ENCODE peak calls at places on chromosomes 11 and 22, in nine cellular contexts. One of them, this sample, is unnamed.
A peak's percentile ranks its signal among the peaks of the same experiment; 100 is the strongest.

GRCh38 chr11:77250881-77251640 is 50.4 kb downstream of the GDPD4 start:
- DNase-seq in left ventricle myocardium inferior: no peak
- DNase-seq in mammary epithelial cell: peak; percentile 88
- DNase-seq in spleen: no peak
- DNase-seq in endodermal cell: no peak
- DNase-seq in right atrium auricular region: no peak
- DNase-seq in tibial nerve: no peak
- DNase-seq in vagina: no peak
- DNase-seq in DND-41: no peak
- DNase-seq in this sample: no peak

GRCh38 chr11:122998727-122999370 is 17.2 kb upstream of the BSX start:
- DNase-seq in left ventricle myocardium inferior: no peak
- DNase-seq in spleen: no peak
- DNase-seq in tibial nerve: no peak
- DNase-seq in right atrium auricular region: no peak
- DNase-seq in DND-41: no peak
- DNase-seq in endodermal cell: no peak
- DNase-seq in mammary epithelial cell: no peak
- DNase-seq in vagina: no peak
- DNase-seq in this sample: no peak

GRCh38 chr11:4991066-4991465 is 3.6 kb upstream of the OR51L1 start:
- DNase-seq in mammary epithelial cell: no peak
- DNase-seq in vagina: no peak
- DNase-seq in tibial nerve: no peak
- DNase-seq in right atrium auricular region: no peak
- DNase-seq in DND-41: no peak
- DNase-seq in spleen: no peak
- DNase-seq in endodermal cell: no peak
- DNase-seq in left ventricle myocardium inferior: no peak
- DNase-seq in this sample: peak; percentile 9

GRCh38 chr11:106249857-106250256 is 172.4 kb downstream of the AASDHPPT start:
- DNase-seq in mammary epithelial cell: no peak
- DNase-seq in vagina: no peak
- DNase-seq in DND-41: no peak
- DNase-seq in left ventricle myocardium inferior: no peak
- DNase-seq in spleen: no peak
- DNase-seq in endodermal cell: no peak
- DNase-seq in tibial nerve: no peak
- DNase-seq in right atrium auricular region: no peak
- DNase-seq in this sample: no peak

GRCh38 chr11:76625787-76626186 is 44.8 kb downstream of the LRRC32 start:
- DNase-seq in right atrium auricular region: peak; percentile 26
- DNase-seq in vagina: no peak
- DNase-seq in spleen: no peak
- DNase-seq in endodermal cell: peak; percentile 10
- DNase-seq in left ventricle myocardium inferior: no peak
- DNase-seq in tibial nerve: no peak
- DNase-seq in mammary epithelial cell: no peak
- DNase-seq in DND-41: no peak
- DNase-seq in this sample: no peak

GRCh38 chr11:73270089-73270854 is 1.9 kb upstream of the P2RY6 start:
- DNase-seq in tibial nerve: no peak
- DNase-seq in endodermal cell: peak; percentile 69
- DNase-seq in left ventricle myocardium inferior: no peak
- DNase-seq in right atrium auricular region: peak; percentile 54
- DNase-seq in spleen: no peak
- DNase-seq in DND-41: no peak
- DNase-seq in vagina: no peak
- DNase-seq in mammary epithelial cell: no peak
- DNase-seq in this sample: peak; percentile 53

GRCh38 chr11:69372589-69373250 is 78.8 kb downstream of the MYEOV start:
- DNase-seq in left ventricle myocardium inferior: peak; percentile 4
- DNase-seq in spleen: peak; percentile 47
- DNase-seq in mammary epithelial cell: no peak
- DNase-seq in tibial nerve: no peak
- DNase-seq in vagina: peak; percentile 28
- DNase-seq in DND-41: no peak
- DNase-seq in right atrium auricular region: peak; percentile 32
- DNase-seq in endodermal cell: peak; percentile 18
- DNase-seq in this sample: no peak

GRCh38 chr22:20121856-20122415 is 4.9 kb upstream of the TRMT2A start:
- DNase-seq in spleen: no peak
- DNase-seq in left ventricle myocardium inferior: no peak
- DNase-seq in tibial nerve: no peak
- DNase-seq in endodermal cell: no peak
- DNase-seq in vagina: no peak
- DNase-seq in right atrium auricular region: no peak
- DNase-seq in mammary epithelial cell: no peak
- DNase-seq in DND-41: no peak
- DNase-seq in this sample: no peak

DNA sequence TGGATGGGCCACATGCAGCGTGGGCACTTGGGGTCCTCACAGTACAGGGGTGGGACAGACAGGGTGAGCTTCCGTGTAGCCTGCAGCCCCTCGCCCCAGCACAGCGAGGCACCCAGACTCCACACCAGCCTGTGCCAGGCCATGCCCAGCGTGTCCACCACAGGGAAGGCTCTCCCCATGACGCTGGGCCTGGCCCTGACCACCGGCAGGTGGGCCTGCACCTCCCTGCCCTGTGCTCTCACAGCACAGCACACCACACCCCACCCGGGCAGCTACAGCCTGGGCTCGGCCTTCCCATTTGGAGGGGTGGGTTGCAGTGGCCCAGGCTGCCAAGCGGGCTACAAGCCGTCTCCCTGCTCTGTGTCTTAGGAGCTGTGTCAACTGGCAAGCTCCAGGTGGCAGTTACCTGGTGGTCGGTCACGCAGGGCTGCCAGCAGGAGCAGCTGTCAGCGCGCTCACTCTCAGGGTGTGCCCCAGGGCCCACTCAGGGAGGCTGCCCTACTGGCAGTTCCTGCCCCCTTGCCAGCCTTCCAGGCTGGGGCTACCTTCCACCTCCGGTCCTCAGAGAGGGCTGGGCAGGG is 4.6 kb downstream of the MOB2 start:
- DNase-seq in left ventricle myocardium inferior: peak; percentile 11
- DNase-seq in tibial nerve: no peak
- DNase-seq in mammary epithelial cell: no peak
- DNase-seq in spleen: peak; percentile 61
- DNase-seq in vagina: no peak
- DNase-seq in endodermal cell: no peak
- DNase-seq in DND-41: no peak
- DNase-seq in right atrium auricular region: no peak
- DNase-seq in this sample: no peak
- H3K4me3 ChIP-seq in left ventricle myocardium inferior: no peak overlapping the region
- H3K4me3 ChIP-seq in tibial nerve: no peak overlapping the region
- H3K4me3 ChIP-seq in mammary epithelial cell: no peak overlapping the region
- H3K4me3 ChIP-seq in spleen: no peak overlapping the region
- H3K4me3 ChIP-seq in vagina: no peak overlapping the region
- H3K4me3 ChIP-seq in endodermal cell: no peak overlapping the region
- H3K4me3 ChIP-seq in DND-41: no peak overlapping the region
- H3K4me3 ChIP-seq in right atrium auricular region: no peak overlapping the region
- H3K4me3 ChIP-seq in this sample: no peak overlapping the region

DNA sequence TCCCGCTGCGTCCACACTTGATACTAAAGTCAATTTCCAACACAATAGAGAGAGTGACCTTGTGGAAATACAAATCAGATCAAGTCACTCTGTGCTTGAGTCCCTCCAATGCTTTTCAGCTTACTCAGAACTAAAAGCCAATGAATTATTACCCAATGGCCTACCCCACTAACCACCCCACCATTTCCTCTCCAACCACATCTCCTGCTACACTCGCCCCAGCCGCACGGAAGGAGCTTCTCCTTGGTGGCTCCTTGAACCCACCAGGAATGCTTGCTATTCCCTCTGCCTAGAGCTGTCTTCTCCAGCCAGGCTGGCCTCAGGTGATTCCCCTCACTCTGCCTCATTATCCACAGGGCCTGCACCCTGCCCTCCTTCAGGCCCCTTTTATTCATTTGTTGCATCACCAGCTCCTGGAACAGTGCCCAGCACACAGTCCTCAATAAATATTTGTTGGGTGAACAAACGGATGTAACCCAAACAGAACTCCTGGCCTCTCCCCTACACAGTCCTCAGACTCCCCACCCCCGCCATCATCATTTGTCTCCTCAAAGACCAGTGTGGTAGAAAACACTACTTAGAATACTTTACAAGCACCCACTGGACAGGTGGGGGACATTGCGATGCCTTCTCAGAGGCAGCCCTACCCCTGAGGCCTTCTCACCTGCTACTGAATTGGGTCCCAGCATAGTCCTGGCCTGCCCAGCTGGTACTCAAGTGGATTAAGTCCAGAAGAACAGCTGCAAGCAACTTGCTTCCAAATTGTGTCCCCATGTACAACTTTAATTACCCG is 12.6 kb downstream of the ABTB2 start:
- DNase-seq in vagina: no peak
- DNase-seq in endodermal cell: no peak
- DNase-seq in DND-41: no peak
- DNase-seq in tibial nerve: peak; percentile 30
- DNase-seq in spleen: no peak
- DNase-seq in left ventricle myocardium inferior: peak; percentile 42
- DNase-seq in mammary epithelial cell: peak; percentile 87
- DNase-seq in right atrium auricular region: no peak
- DNase-seq in this sample: no peak
- H3K4me3 ChIP-seq in vagina: no peak overlapping the region
- H3K4me3 ChIP-seq in endodermal cell: no peak overlapping the region
- H3K4me3 ChIP-seq in DND-41: no peak overlapping the region
- H3K4me3 ChIP-seq in tibial nerve: no peak overlapping the region
- H3K4me3 ChIP-seq in spleen: no peak overlapping the region
- H3K4me3 ChIP-seq in left ventricle myocardium inferior: no peak overlapping the region
- H3K4me3 ChIP-seq in mammary epithelial cell: no peak overlapping the region
- H3K4me3 ChIP-seq in right atrium auricular region: no peak overlapping the region
- H3K4me3 ChIP-seq in this sample: no peak overlapping the region

GRCh38 chr22:36351921-36352774 is 35.6 kb downstream of the MYH9 start:
- DNase-seq in right atrium auricular region: no peak
- DNase-seq in left ventricle myocardium inferior: no peak
- DNase-seq in tibial nerve: no peak
- DNase-seq in vagina: no peak
- DNase-seq in endodermal cell: peak; percentile 51
- DNase-seq in spleen: no peak
- DNase-seq in mammary epithelial cell: peak; percentile 72
- DNase-seq in DND-41: no peak
- DNase-seq in this sample: no peak

GRCh38 chr22:36347094-36347493 is 40.7 kb downstream of the MYH9 start:
- DNase-seq in tibial nerve: no peak
- DNase-seq in endodermal cell: no peak
- DNase-seq in DND-41: no peak
- DNase-seq in spleen: no peak
- DNase-seq in mammary epithelial cell: no peak
- DNase-seq in left ventricle myocardium inferior: no peak
- DNase-seq in vagina: no peak
- DNase-seq in right atrium auricular region: no peak
- DNase-seq in this sample: no peak

GRCh38 chr22:36350751-36351594 is 36.8 kb downstream of the MYH9 start:
- DNase-seq in endodermal cell: peak; percentile 75
- DNase-seq in vagina: no peak
- DNase-seq in tibial nerve: no peak
- DNase-seq in right atrium auricular region: no peak
- DNase-seq in spleen: no peak
- DNase-seq in mammary epithelial cell: peak; percentile 72
- DNase-seq in DND-41: no peak
- DNase-seq in left ventricle myocardium inferior: no peak
- DNase-seq in this sample: no peak

GRCh38 chr22:36348760-36349159 is 39.0 kb downstream of the MYH9 start:
- DNase-seq in tibial nerve: no peak
- DNase-seq in DND-41: no peak
- DNase-seq in endodermal cell: no peak
- DNase-seq in vagina: no peak
- DNase-seq in mammary epithelial cell: no peak
- DNase-seq in right atrium auricular region: no peak
- DNase-seq in left ventricle myocardium inferior: no peak
- DNase-seq in spleen: no peak
- DNase-seq in this sample: no peak

GRCh38 chr22:36349726-36350125 is 38.0 kb downstream of the MYH9 start:
- DNase-seq in left ventricle myocardium inferior: no peak
- DNase-seq in spleen: no peak
- DNase-seq in vagina: no peak
- DNase-seq in endodermal cell: no peak
- DNase-seq in DND-41: no peak
- DNase-seq in mammary epithelial cell: no peak
- DNase-seq in right atrium auricular region: no peak
- DNase-seq in tibial nerve: no peak
- DNase-seq in this sample: no peak
- H3K4me3 ChIP-seq in left ventricle myocardium inferior: no peak overlapping the region
- H3K4me3 ChIP-seq in spleen: no peak overlapping the region
- H3K4me3 ChIP-seq in vagina: no peak overlapping the region
- H3K4me3 ChIP-seq in endodermal cell: no peak overlapping the region
- H3K4me3 ChIP-seq in DND-41: no peak overlapping the region
- H3K4me3 ChIP-seq in mammary epithelial cell: no peak overlapping the region
- H3K4me3 ChIP-seq in right atrium auricular region: no peak overlapping the region
- H3K4me3 ChIP-seq in tibial nerve: no peak overlapping the region
- H3K4me3 ChIP-seq in this sample: no peak overlapping the region

GRCh38 chr11:66012371-66012945 is 650 bp downstream of the CST6 start:
- DNase-seq in mammary epithelial cell: no peak
- DNase-seq in tibial nerve: no peak
- DNase-seq in spleen: no peak
- DNase-seq in right atrium auricular region: no peak
- DNase-seq in vagina: no peak
- DNase-seq in DND-41: no peak
- DNase-seq in endodermal cell: no peak
- DNase-seq in left ventricle myocardium inferior: no peak
- DNase-seq in this sample: no peak

GRCh38 chr11:66011239-66011784 is 496 bp upstream of the CST6 start:
- DNase-seq in left ventricle myocardium inferior: no peak
- DNase-seq in mammary epithelial cell: peak; percentile 97
- DNase-seq in tibial nerve: no peak
- DNase-seq in right atrium auricular region: no peak
- DNase-seq in vagina: no peak
- DNase-seq in spleen: no peak
- DNase-seq in endodermal cell: peak; percentile 88
- DNase-seq in DND-41: no peak
- DNase-seq in this sample: no peak

GRCh38 chr11:66013762-66014100 is 1.9 kb downstream of the CST6 start:
- DNase-seq in endodermal cell: no peak
- DNase-seq in DND-41: no peak
- DNase-seq in tibial nerve: no peak
- DNase-seq in right atrium auricular region: no peak
- DNase-seq in mammary epithelial cell: no peak
- DNase-seq in vagina: no peak
- DNase-seq in spleen: no peak
- DNase-seq in left ventricle myocardium inferior: no peak
- DNase-seq in this sample: no peak

GRCh38 chr11:66012946-66013761 is 1.3 kb downstream of the CST6 start:
- DNase-seq in right atrium auricular region: no peak
- DNase-seq in DND-41: no peak
- DNase-seq in vagina: no peak
- DNase-seq in tibial nerve: no peak
- DNase-seq in left ventricle myocardium inferior: no peak
- DNase-seq in endodermal cell: peak; percentile 64
- DNase-seq in spleen: no peak
- DNase-seq in mammary epithelial cell: peak; percentile 58
- DNase-seq in this sample: no peak

DNA sequence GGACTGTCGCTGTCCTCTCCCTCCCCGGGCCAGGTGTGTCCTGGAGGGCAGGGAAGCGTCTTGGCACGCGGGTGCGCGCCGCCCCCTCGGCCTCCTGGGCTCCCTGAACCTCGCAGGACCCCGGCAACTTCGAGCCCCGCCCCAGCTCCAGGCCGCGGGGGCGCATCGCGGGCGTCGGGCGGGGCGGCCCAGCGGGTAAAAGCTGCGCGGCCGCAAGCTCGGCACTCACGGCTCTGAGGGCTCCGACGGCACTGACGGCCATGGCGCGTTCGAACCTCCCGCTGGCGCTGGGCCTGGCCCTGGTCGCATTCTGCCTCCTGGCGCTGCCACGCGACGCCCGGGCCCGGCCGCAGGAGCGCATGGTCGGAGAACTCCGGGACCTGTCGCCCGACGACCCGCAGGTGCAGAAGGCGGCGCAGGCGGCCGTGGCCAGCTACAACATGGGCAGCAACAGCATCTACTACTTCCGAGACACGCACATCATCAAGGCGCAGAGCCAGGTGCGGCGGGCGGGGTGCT is at the start of gene CST6:
- DNase-seq in spleen: no peak
- DNase-seq in right atrium auricular region: no peak
- DNase-seq in left ventricle myocardium inferior: no peak
- DNase-seq in vagina: no peak
- DNase-seq in mammary epithelial cell: no peak
- DNase-seq in tibial nerve: no peak
- DNase-seq in DND-41: no peak
- DNase-seq in endodermal cell: peak; percentile 76
- DNase-seq in this sample: no peak
- H3K4me3 ChIP-seq in spleen: no peak within 1 kb of the TSS
- H3K4me3 ChIP-seq in right atrium auricular region: peak within 1 kb of the TSS; percentile 33
- H3K4me3 ChIP-seq in left ventricle myocardium inferior: peak within 1 kb of the TSS; percentile 46
- H3K4me3 ChIP-seq in vagina: peak within 1 kb of the TSS; percentile 41
- H3K4me3 ChIP-seq in mammary epithelial cell: no peak within 1 kb of the TSS
- H3K4me3 ChIP-seq in tibial nerve: no peak within 1 kb of the TSS
- H3K4me3 ChIP-seq in DND-41: no peak within 1 kb of the TSS
- H3K4me3 ChIP-seq in endodermal cell: no peak within 1 kb of the TSS
- H3K4me3 ChIP-seq in this sample: no peak within 1 kb of the TSS